ENCODE peak calls at places on chromosomes 5 and 9, in four cellular contexts. One of them, this sample, is unnamed.

GRCh38 chr9:93620041-93620506 is 43.7 kb downstream of the PHF2 start:
- DNase-seq in astrocyte: no peak
- DNase-seq in right atrium auricular region: peak
- DNase-seq in IMR-90: no peak
- DNase-seq in this sample: peak

GRCh38 chr5:14406554-14406849 is 175.1 kb upstream of the OTULINL start:
- DNase-seq in astrocyte: peak
- DNase-seq in right atrium auricular region: no peak
- DNase-seq in IMR-90: peak
- DNase-seq in this sample: no peak

GRCh38 chr5:143016777-143017374 is 246.7 kb downstream of the ARHGAP26 start:
- DNase-seq in astrocyte: peak
- DNase-seq in right atrium auricular region: no peak
- DNase-seq in IMR-90: peak
- DNase-seq in this sample: no peak

GRCh38 chr5:132253008-132253441 is 4.5 kb upstream of the PDLIM4 start:
- DNase-seq in astrocyte: no peak
- DNase-seq in right atrium auricular region: no peak
- DNase-seq in IMR-90: no peak
- DNase-seq in this sample: no peak

GRCh38 chr9:136697146-136697820 is 10.0 kb upstream of the AGPAT2 start:
- DNase-seq in astrocyte: no peak
- DNase-seq in right atrium auricular region: no peak
- DNase-seq in IMR-90: no peak
- DNase-seq in this sample: no peak

GRCh38 chr5:172491481-172491880 is 37.2 kb upstream of the SH3PXD2B start:
- DNase-seq in astrocyte: no peak
- DNase-seq in right atrium auricular region: no peak
- DNase-seq in IMR-90: no peak
- DNase-seq in this sample: no peak

GRCh38 chr5:126454081-126454480 is 30.9 kb downstream of the GRAMD2B start:
- DNase-seq in astrocyte: no peak
- DNase-seq in right atrium auricular region: no peak
- DNase-seq in IMR-90: no peak
- DNase-seq in this sample: no peak

GRCh38 chr9:7489018-7489417 is 310.6 kb downstream of the DMAC1 start:
- DNase-seq in astrocyte: no peak
- DNase-seq in right atrium auricular region: no peak
- DNase-seq in IMR-90: no peak
- DNase-seq in this sample: no peak

GRCh38 chr9:114114364-114114763 is 15.3 kb upstream of the KIF12 start:
- DNase-seq in astrocyte: peak
- DNase-seq in right atrium auricular region: no peak
- DNase-seq in IMR-90: peak
- DNase-seq in this sample: no peak

GRCh38 chr9:71820516-71820915 is 52.2 kb upstream of the CEMIP2 start:
- DNase-seq in astrocyte: no peak
- DNase-seq in right atrium auricular region: no peak
- DNase-seq in IMR-90: no peak
- DNase-seq in this sample: no peak

GRCh38 chr5:178104492-178104891 is 8.8 kb upstream of the N4BP3 start:
- DNase-seq in astrocyte: no peak
- DNase-seq in right atrium auricular region: no peak
- DNase-seq in IMR-90: no peak
- DNase-seq in this sample: no peak

GRCh38 chr5:169864483-169864882 is 115.8 kb downstream of the INSYN2B start:
- DNase-seq in astrocyte: no peak
- DNase-seq in right atrium auricular region: no peak
- DNase-seq in IMR-90: no peak
- DNase-seq in this sample: no peak

GRCh38 chr5:112418412-112419049 is 546 bp downstream of the EPB41L4A start:
- DNase-seq in astrocyte: no peak
- DNase-seq in right atrium auricular region: no peak
- DNase-seq in IMR-90: no peak
- DNase-seq in this sample: no peak

GRCh38 chr9:109013678-109014145 is 413 bp upstream of the CTNNAL1 start:
- DNase-seq in astrocyte: peak
- DNase-seq in right atrium auricular region: no peak
- DNase-seq in IMR-90: no peak
- DNase-seq in this sample: no peak

GRCh38 chr9:137460363-137461315 is 1.5 kb upstream of the NSMF start:
- DNase-seq in astrocyte: no peak
- DNase-seq in right atrium auricular region: no peak
- DNase-seq in IMR-90: no peak
- DNase-seq in this sample: no peak

DNA sequence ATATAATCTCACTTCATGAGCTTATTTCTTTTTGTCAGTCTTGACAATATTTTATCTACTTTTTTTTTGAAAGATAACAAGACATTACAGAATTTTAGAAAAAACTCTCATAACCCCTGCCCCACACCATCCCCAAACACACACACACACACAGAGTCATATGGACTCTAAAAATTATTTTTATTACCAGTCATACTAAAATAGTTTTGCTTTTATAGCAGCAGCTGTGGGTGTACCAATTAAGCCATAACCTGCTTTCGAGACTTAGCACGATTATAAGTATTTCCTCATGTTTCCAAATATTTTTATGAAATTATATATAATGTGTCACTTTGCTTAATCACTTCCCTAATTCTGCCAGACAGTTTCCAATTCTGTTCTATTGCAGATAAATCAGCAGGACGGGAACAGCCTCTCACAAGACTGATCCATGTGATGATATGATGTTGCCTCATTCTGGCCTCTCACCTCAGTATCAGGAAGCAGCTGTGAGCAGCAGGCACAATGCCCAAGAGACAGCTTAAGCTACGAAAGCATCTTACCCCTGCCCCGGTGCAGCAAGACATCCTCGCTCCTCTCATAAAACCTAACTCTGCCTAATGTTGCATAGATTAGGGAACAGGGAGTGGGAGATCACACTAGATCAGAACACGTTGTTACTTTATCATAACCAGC is 7.0 kb downstream of the PDCL start:
- DNase-seq in astrocyte: no peak
- DNase-seq in right atrium auricular region: peak
- DNase-seq in IMR-90: peak
- DNase-seq in this sample: peak
- H3K27ac ChIP-seq in astrocyte: no peak
- H3K27ac ChIP-seq in right atrium auricular region: no peak
- H3K27ac ChIP-seq in IMR-90: no peak
- H3K27ac ChIP-seq in this sample: no peak

DNA sequence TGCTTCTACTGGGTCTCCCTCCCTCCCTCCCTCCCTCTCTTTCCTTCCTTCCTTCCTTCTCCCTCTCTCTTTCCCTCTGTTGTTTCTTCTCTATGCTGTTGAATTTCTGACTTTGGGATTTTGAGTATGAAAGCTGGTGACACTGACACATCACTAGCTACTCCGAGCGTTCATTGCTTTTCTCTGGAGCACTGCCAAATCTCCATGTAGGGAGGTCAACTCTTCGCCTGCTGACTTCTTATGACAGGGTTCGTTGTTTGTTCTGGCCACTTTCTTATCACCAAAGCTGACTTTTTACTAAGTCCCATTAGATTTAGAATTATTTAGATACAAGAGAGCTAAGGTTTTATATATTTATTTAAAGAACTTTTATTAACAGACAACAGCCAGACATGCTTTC is 31.1 kb downstream of the TNFAIP8 start:
- DNase-seq in astrocyte: peak
- DNase-seq in right atrium auricular region: peak
- DNase-seq in IMR-90: peak
- DNase-seq in this sample: no peak
- H3K27ac ChIP-seq in astrocyte: no peak
- H3K27ac ChIP-seq in right atrium auricular region: peak
- H3K27ac ChIP-seq in IMR-90: no peak
- H3K27ac ChIP-seq in this sample: no peak

GRCh38 chr5:95471447-95471846 is 80.3 kb downstream of the FAM81B start:
- DNase-seq in astrocyte: no peak
- DNase-seq in right atrium auricular region: no peak
- DNase-seq in IMR-90: no peak
- DNase-seq in this sample: peak

DNA sequence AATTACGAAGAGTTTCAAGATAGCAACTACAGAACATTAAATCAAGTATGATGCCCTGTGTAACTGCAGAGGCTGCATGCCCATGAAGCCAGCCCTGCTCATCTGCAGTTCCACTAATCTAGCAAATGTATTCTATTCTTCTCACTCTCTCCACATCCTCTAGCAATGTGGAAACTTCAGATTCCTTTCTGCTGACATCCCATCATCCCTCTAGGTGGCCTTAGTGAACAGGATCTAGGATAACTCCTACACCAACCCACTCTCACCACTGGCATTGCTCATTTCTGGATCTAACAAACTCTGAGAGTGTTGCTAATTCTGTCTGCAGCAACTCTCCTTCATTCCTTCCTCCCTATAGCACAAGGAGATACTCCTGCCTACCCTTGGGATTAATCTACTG is 80.8 kb downstream of the FAM81B start:
- DNase-seq in astrocyte: peak
- DNase-seq in right atrium auricular region: no peak
- DNase-seq in IMR-90: peak
- DNase-seq in this sample: no peak
- H3K27ac ChIP-seq in astrocyte: no peak
- H3K27ac ChIP-seq in right atrium auricular region: no peak
- H3K27ac ChIP-seq in IMR-90: no peak
- H3K27ac ChIP-seq in this sample: no peak

DNA sequence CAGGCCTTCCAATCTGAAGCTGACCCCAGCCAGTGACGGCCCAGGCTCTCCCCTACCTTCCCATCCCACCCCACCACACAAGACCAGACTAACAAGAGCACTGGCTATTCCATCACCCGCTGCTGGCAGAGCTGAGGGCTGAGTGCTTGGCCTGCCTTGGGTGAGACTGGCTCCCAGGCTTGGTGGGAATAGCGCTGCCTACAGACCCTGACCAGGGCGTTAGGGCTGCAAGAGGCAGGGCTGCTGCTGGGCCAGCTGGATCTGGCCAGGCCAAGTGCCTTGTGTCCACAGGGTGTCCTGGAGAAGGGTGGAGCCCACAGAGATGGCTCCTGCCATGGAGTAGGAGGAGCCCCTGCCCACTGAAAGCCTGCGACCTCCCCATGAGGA is 31.6 kb upstream of the ANGPTL2 start:
- DNase-seq in astrocyte: no peak
- DNase-seq in right atrium auricular region: peak
- DNase-seq in IMR-90: no peak
- DNase-seq in this sample: no peak
- H3K27ac ChIP-seq in astrocyte: peak
- H3K27ac ChIP-seq in right atrium auricular region: peak
- H3K27ac ChIP-seq in IMR-90: no peak
- H3K27ac ChIP-seq in this sample: peak

GRCh38 chr5:80150731-80151130 is 105.1 kb downstream of the SERINC5 start:
- DNase-seq in astrocyte: no peak
- DNase-seq in right atrium auricular region: peak
- DNase-seq in IMR-90: no peak
- DNase-seq in this sample: no peak
- H3K27ac ChIP-seq in astrocyte: no peak
- H3K27ac ChIP-seq in right atrium auricular region: no peak
- H3K27ac ChIP-seq in IMR-90: no peak
- H3K27ac ChIP-seq in this sample: no peak

GRCh38 chr5:37628876-37629275 is 211.0 kb downstream of the GDNF start:
- DNase-seq in astrocyte: no peak
- DNase-seq in right atrium auricular region: no peak
- DNase-seq in IMR-90: no peak
- DNase-seq in this sample: no peak
- H3K27ac ChIP-seq in astrocyte: no peak
- H3K27ac ChIP-seq in right atrium auricular region: no peak
- H3K27ac ChIP-seq in IMR-90: no peak
- H3K27ac ChIP-seq in this sample: no peak

DNA sequence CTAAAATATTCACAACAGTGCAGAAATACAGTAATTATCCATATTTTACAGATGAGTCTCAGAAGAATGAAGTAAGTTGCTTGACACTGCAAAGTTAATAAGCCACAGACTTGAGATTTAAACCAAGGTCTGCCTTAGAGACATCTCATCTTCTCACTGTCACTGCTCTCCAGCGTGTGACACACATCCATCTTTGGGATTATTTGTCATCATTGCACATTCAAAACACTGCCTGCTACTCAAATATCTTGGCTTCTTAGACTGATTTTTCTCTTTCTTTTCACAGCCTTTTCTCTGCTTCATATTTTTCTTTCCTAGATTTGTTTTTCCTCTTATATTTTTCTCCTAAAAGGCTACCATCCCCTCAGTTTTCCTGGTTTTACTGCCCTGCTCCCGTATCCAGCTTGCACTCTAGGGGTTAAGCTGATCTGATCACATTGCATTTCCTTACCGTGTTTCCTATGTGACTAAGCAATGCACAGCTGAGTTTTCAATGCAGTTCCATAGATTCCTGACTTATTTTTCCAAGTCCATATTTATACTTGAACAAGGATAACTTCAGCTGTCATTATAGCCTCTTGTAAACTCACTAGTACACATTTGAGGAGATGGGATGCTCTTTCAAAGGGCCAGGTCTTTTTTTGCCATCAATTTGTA is 353.0 kb downstream of the PLK2 start:
- DNase-seq in astrocyte: no peak
- DNase-seq in right atrium auricular region: no peak
- DNase-seq in IMR-90: peak
- DNase-seq in this sample: no peak
- H3K27ac ChIP-seq in astrocyte: no peak
- H3K27ac ChIP-seq in right atrium auricular region: no peak
- H3K27ac ChIP-seq in IMR-90: no peak
- H3K27ac ChIP-seq in this sample: no peak

GRCh38 chr5:140245926-140246325 is 57.0 kb downstream of the PFDN1 start:
- DNase-seq in astrocyte: no peak
- DNase-seq in right atrium auricular region: no peak
- DNase-seq in IMR-90: no peak
- DNase-seq in this sample: no peak
- H3K27ac ChIP-seq in astrocyte: peak
- H3K27ac ChIP-seq in right atrium auricular region: peak
- H3K27ac ChIP-seq in IMR-90: no peak
- H3K27ac ChIP-seq in this sample: peak

DNA sequence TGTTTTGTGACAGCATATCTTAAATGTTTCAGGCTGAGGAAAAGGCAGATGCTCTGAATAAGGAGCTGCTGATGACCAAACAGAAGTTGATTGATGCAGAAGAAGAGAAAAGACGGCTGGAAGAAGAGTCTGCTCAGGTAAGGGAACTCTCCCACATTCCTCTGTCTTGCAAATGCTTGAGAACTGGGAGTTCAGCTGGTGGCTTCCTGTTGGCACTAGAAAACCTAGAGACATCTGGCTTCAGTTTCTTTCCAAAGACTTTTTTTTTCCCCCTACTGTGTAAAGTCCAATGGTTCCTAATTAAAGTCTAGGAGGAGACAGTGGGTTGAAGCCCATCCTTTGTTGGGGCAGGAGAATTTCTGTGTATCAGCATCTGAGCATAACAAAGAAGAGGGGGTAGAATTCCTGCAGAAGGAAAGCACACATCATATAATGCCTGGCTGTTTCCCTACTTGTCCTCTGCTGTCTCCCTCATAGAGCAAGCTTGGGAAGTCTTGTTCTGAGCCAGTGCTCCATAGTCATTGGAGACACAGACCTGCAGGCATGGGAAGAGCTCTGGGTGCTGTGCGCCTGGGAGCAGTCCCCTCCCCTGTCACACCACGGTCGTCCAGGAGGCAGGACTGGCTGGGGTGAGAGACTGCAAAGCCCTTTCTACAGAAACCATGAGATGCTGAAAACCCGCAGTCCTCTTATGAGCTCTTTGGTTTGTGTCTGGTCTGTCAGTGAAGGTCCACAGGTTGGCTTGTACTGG is 64.4 kb downstream of the GPR21 start:
- DNase-seq in astrocyte: no peak
- DNase-seq in right atrium auricular region: no peak
- DNase-seq in IMR-90: no peak
- DNase-seq in this sample: no peak
- H3K27ac ChIP-seq in astrocyte: no peak
- H3K27ac ChIP-seq in right atrium auricular region: no peak
- H3K27ac ChIP-seq in IMR-90: no peak
- H3K27ac ChIP-seq in this sample: no peak